ENCODE peak calls at places on chromosomes 7 and 10, in seven cellular contexts. One of them, this sample, is unnamed.

GRCh38 chr10:46234026-46234425 is 52.8 kb upstream of the ANTXRL start:
- DNase-seq in SK-N-SH: no peak
- DNase-seq in GM23338: no peak
- DNase-seq in HepG2: no peak
- DNase-seq in Panc1: no peak
- DNase-seq in endothelial cell of umbilical vein: no peak
- DNase-seq in suprapubic skin: peak; percentile 59
- DNase-seq in this sample: no peak

GRCh38 chr10:69239106-69239505 is 19.0 kb downstream of the HKDC1 start:
- DNase-seq in SK-N-SH: no peak
- DNase-seq in Panc1: no peak
- DNase-seq in endothelial cell of umbilical vein: no peak
- DNase-seq in HepG2: no peak
- DNase-seq in GM23338: no peak
- DNase-seq in suprapubic skin: no peak
- DNase-seq in this sample: no peak

GRCh38 chr10:119449760-119450461 is 92.6 kb downstream of the RGS10 start:
- DNase-seq in SK-N-SH: no peak
- DNase-seq in Panc1: no peak
- DNase-seq in GM23338: no peak
- DNase-seq in HepG2: no peak
- DNase-seq in suprapubic skin: no peak
- DNase-seq in endothelial cell of umbilical vein: no peak
- DNase-seq in this sample: no peak

GRCh38 chr7:4665661-4666060 is 16.4 kb upstream of the FOXK1 start:
- DNase-seq in GM23338: no peak
- DNase-seq in HepG2: no peak
- DNase-seq in endothelial cell of umbilical vein: peak; percentile 80
- DNase-seq in Panc1: no peak
- DNase-seq in SK-N-SH: no peak
- DNase-seq in suprapubic skin: no peak
- DNase-seq in this sample: no peak

GRCh38 chr7:143965280-143965679 is 10.6 kb downstream of the OR2F1 start:
- DNase-seq in Panc1: no peak
- DNase-seq in endothelial cell of umbilical vein: no peak
- DNase-seq in SK-N-SH: no peak
- DNase-seq in suprapubic skin: no peak
- DNase-seq in HepG2: peak; percentile 6
- DNase-seq in GM23338: peak; percentile 6
- DNase-seq in this sample: no peak

GRCh38 chr7:50304158-50304910 is at the start of gene IKZF1:
- DNase-seq in HepG2: no peak
- DNase-seq in Panc1: no peak
- DNase-seq in endothelial cell of umbilical vein: no peak
- DNase-seq in SK-N-SH: peak; percentile 66
- DNase-seq in suprapubic skin: no peak
- DNase-seq in GM23338: peak; percentile 71
- DNase-seq in this sample: no peak

GRCh38 chr7:66247387-66248078 is 42.4 kb downstream of the TPST1 start:
- DNase-seq in GM23338: no peak
- DNase-seq in SK-N-SH: no peak
- DNase-seq in suprapubic skin: no peak
- DNase-seq in endothelial cell of umbilical vein: no peak
- DNase-seq in HepG2: no peak
- DNase-seq in Panc1: no peak
- DNase-seq in this sample: no peak

GRCh38 chr10:99325261-99325660 is 3.9 kb upstream of the CNNM1 start:
- DNase-seq in HepG2: peak; percentile 61
- DNase-seq in suprapubic skin: no peak
- DNase-seq in SK-N-SH: no peak
- DNase-seq in endothelial cell of umbilical vein: no peak
- DNase-seq in Panc1: no peak
- DNase-seq in GM23338: no peak
- DNase-seq in this sample: no peak

GRCh38 chr10:125152646-125153368 is 7.6 kb downstream of the CTBP2 start:
- DNase-seq in endothelial cell of umbilical vein: peak; percentile 65
- DNase-seq in suprapubic skin: no peak
- DNase-seq in Panc1: no peak
- DNase-seq in SK-N-SH: no peak
- DNase-seq in HepG2: no peak
- DNase-seq in GM23338: no peak
- DNase-seq in this sample: no peak

GRCh38 chr10:79320785-79321493 is 26.3 kb upstream of the PPIF start:
- DNase-seq in SK-N-SH: no peak
- DNase-seq in endothelial cell of umbilical vein: no peak
- DNase-seq in GM23338: no peak
- DNase-seq in suprapubic skin: no peak
- DNase-seq in HepG2: no peak
- DNase-seq in Panc1: no peak
- DNase-seq in this sample: no peak

GRCh38 chr10:82221750-82222149 is 346.8 kb downstream of the NRG3 start:
- DNase-seq in endothelial cell of umbilical vein: no peak
- DNase-seq in Panc1: no peak
- DNase-seq in GM23338: peak; percentile 49
- DNase-seq in suprapubic skin: no peak
- DNase-seq in SK-N-SH: no peak
- DNase-seq in HepG2: no peak
- DNase-seq in this sample: no peak

GRCh38 chr10:103145046-103145445 is 48.0 kb downstream of the NT5C2 start:
- DNase-seq in Panc1: no peak
- DNase-seq in SK-N-SH: no peak
- DNase-seq in suprapubic skin: no peak
- DNase-seq in HepG2: no peak
- DNase-seq in endothelial cell of umbilical vein: no peak
- DNase-seq in GM23338: no peak
- DNase-seq in this sample: no peak

GRCh38 chr10:78520737-78521430 is 487.2 kb downstream of the RPS24 start:
- DNase-seq in Panc1: peak; percentile 87
- DNase-seq in HepG2: peak; percentile 96
- DNase-seq in SK-N-SH: no peak
- DNase-seq in suprapubic skin: peak; percentile 13
- DNase-seq in GM23338: peak; percentile 57
- DNase-seq in endothelial cell of umbilical vein: peak; percentile 46
- DNase-seq in this sample: no peak

GRCh38 chr10:74231375-74231774 is 80.4 kb downstream of the ADK start:
- DNase-seq in GM23338: no peak
- DNase-seq in SK-N-SH: no peak
- DNase-seq in suprapubic skin: no peak
- DNase-seq in HepG2: peak; percentile 20
- DNase-seq in endothelial cell of umbilical vein: peak; percentile 48
- DNase-seq in Panc1: no peak
- DNase-seq in this sample: no peak

GRCh38 chr10:74233281-74233680 is 82.3 kb downstream of the ADK start:
- DNase-seq in suprapubic skin: no peak
- DNase-seq in HepG2: no peak
- DNase-seq in endothelial cell of umbilical vein: no peak
- DNase-seq in SK-N-SH: no peak
- DNase-seq in GM23338: peak; percentile 42
- DNase-seq in Panc1: no peak
- DNase-seq in this sample: no peak

GRCh38 chr10:74238031-74238431 is 87.0 kb downstream of the ADK start:
- DNase-seq in HepG2: no peak
- DNase-seq in suprapubic skin: no peak
- DNase-seq in GM23338: no peak
- DNase-seq in Panc1: no peak
- DNase-seq in SK-N-SH: peak; percentile 32
- DNase-seq in endothelial cell of umbilical vein: peak; percentile 82
- DNase-seq in this sample: no peak

DNA sequence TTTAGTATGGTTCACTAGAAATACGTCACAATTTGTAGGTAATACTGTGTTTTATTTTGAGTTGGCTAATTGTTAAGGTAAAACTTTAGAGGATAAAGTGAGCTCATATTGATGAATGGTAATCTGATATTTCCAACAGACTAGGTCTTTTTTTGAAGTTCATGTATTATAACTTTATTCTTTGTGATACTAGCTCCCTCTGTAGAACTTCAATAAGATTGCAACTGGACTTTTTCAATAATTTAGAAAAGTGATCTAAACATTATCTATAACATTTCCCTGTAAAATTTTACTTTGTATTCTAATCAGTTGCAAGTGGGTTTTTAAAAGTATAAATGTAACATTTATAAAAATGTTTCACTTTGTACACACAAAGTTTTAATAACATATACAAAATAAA is 83.5 kb downstream of the ADK start:
- DNase-seq in Panc1: no peak
- DNase-seq in endothelial cell of umbilical vein: peak; percentile 36
- DNase-seq in HepG2: no peak
- DNase-seq in GM23338: no peak
- DNase-seq in suprapubic skin: no peak
- DNase-seq in SK-N-SH: no peak
- DNase-seq in this sample: no peak
- H3K27ac ChIP-seq in Panc1: no peak overlapping the region
- H3K27ac ChIP-seq in endothelial cell of umbilical vein: no peak overlapping the region
- H3K27ac ChIP-seq in HepG2: no peak overlapping the region
- H3K27ac ChIP-seq in GM23338: no peak overlapping the region
- H3K27ac ChIP-seq in suprapubic skin: no peak overlapping the region
- H3K27ac ChIP-seq in SK-N-SH: no peak overlapping the region
- H3K27ac ChIP-seq in this sample: no peak overlapping the region

DNA sequence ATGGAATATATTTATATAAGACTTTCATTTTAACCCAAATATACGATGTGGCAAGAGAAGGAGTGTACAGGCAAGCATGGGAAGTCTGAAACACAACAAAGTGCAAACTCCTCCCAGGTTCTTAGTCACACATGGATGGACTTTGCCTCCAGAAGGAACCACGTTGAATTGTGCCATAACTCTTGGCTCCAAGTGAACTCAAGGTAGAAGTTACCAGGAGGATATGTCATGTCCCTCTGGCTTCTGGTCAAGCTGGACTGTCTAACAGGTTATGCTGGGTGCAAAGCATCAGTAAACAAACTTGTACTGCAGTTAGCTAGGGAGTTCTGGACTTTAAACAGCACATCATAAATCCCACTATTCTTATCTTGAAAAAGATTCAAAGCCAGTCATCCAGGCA is 328.3 kb upstream of the TEX47 start:
- DNase-seq in suprapubic skin: no peak
- DNase-seq in GM23338: no peak
- DNase-seq in HepG2: no peak
- DNase-seq in SK-N-SH: no peak
- DNase-seq in Panc1: no peak
- DNase-seq in endothelial cell of umbilical vein: no peak
- DNase-seq in this sample: no peak
- TF ChIP-seq POLR2AphosphoS5 in suprapubic skin: no peak
- TF ChIP-seq POLR2AphosphoS5 in GM23338: no peak
- TF ChIP-seq POLR2AphosphoS5 in HepG2: no peak
- TF ChIP-seq POLR2AphosphoS5 in SK-N-SH: no peak
- TF ChIP-seq POLR2AphosphoS5 in Panc1: no peak
- TF ChIP-seq POLR2AphosphoS5 in endothelial cell of umbilical vein: no peak
- TF ChIP-seq POLR2AphosphoS5 in this sample: no peak

GRCh38 chr7:78433421-78433820 is 634.8 kb downstream of the PHTF2 start:
- DNase-seq in endothelial cell of umbilical vein: no peak
- DNase-seq in SK-N-SH: no peak
- DNase-seq in suprapubic skin: no peak
- DNase-seq in HepG2: no peak
- DNase-seq in Panc1: no peak
- DNase-seq in GM23338: no peak
- DNase-seq in this sample: no peak

GRCh38 chr7:78437118-78437517 is 638.5 kb downstream of the PHTF2 start:
- DNase-seq in GM23338: no peak
- DNase-seq in endothelial cell of umbilical vein: no peak
- DNase-seq in Panc1: no peak
- DNase-seq in HepG2: peak; percentile 4
- DNase-seq in suprapubic skin: no peak
- DNase-seq in SK-N-SH: no peak
- DNase-seq in this sample: no peak

GRCh38 chr7:78438433-78438832 is 639.9 kb downstream of the PHTF2 start:
- DNase-seq in HepG2: no peak
- DNase-seq in Panc1: no peak
- DNase-seq in suprapubic skin: no peak
- DNase-seq in SK-N-SH: no peak
- DNase-seq in endothelial cell of umbilical vein: no peak
- DNase-seq in GM23338: no peak
- DNase-seq in this sample: no peak

GRCh38 chr7:78435355-78435754 is 636.8 kb downstream of the PHTF2 start:
- DNase-seq in suprapubic skin: no peak
- DNase-seq in SK-N-SH: no peak
- DNase-seq in GM23338: no peak
- DNase-seq in endothelial cell of umbilical vein: no peak
- DNase-seq in HepG2: no peak
- DNase-seq in Panc1: no peak
- DNase-seq in this sample: no peak

GRCh38 chr7:78434281-78434680 is 635.7 kb downstream of the PHTF2 start:
- DNase-seq in SK-N-SH: no peak
- DNase-seq in GM23338: peak; percentile 62
- DNase-seq in suprapubic skin: no peak
- DNase-seq in HepG2: no peak
- DNase-seq in Panc1: no peak
- DNase-seq in endothelial cell of umbilical vein: no peak
- DNase-seq in this sample: no peak
- TF ChIP-seq CTCF in SK-N-SH: peak; percentile 21
- TF ChIP-seq CTCF in GM23338: peak; percentile 73
- TF ChIP-seq CTCF in suprapubic skin: no peak
- TF ChIP-seq CTCF in HepG2: peak; percentile 10
- TF ChIP-seq CTCF in Panc1: peak; percentile 26
- TF ChIP-seq CTCF in endothelial cell of umbilical vein: peak; percentile 17
- TF ChIP-seq CTCF in this sample: no peak

DNA sequence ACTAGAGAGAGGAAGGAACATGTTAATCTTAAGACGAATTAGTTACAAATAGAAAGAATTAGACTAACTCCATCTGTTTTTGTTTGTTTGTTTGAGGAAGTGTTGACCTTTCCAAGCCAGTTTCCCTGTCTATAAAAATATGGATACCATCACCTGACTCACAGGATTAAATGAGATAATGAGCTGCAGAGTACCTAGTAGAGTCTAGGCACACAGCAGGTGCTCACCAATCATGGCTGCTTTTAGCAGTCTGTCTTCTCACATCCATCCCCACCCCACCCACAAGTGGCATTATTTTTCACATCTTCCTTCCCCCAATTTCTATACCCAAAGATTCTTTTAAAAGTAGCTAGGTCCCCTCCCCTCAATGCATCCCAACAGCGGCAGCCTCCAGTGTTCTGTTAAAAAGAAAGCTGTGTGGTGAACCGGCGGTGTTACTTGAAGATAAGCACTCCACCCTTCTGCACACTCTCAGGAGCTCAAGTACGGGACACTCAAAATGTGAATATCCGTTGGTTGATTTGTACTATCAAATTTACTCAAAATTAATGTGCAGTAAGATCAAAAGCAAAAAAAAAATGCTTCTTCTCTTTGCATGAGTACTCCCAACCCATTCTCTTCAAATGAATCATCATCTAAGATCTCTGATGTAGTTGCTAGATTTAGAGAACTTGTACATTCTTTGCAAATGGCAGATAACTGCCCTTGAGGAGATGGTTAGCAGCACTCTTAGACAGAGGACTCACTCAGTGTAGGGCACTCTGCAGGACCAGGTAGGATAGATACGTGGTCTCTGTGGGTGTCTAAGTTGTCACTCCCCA is 145.4 kb upstream of the ASAH2 start:
- DNase-seq in Panc1: no peak
- DNase-seq in SK-N-SH: no peak
- DNase-seq in endothelial cell of umbilical vein: no peak
- DNase-seq in HepG2: no peak
- DNase-seq in suprapubic skin: no peak
- DNase-seq in GM23338: no peak
- DNase-seq in this sample: no peak
- H3K27ac ChIP-seq in Panc1: no peak overlapping the region
- H3K27ac ChIP-seq in SK-N-SH: no peak overlapping the region
- H3K27ac ChIP-seq in endothelial cell of umbilical vein: no peak overlapping the region
- H3K27ac ChIP-seq in HepG2: peak overlapping the region; percentile 30
- H3K27ac ChIP-seq in suprapubic skin: no peak overlapping the region
- H3K27ac ChIP-seq in GM23338: no peak overlapping the region
- H3K27ac ChIP-seq in this sample: no peak overlapping the region